ENCODE peak calls at places on chromosomes 7 and 10, in eight cellular contexts. F is astrocyte of the spinal cord; E is hepatocyte; T is psoas muscle; S is choroid plexus epithelial cell; Y is fibroblast of villous mesenchyme; X is fibroblast of pulmonary artery; U is CD8-positive, alpha-beta T cell. R is an unnamed sample.

GRCh38 chr10:32938554-32939061 is 19.4 kb downstream of the ITGB1 start:
- DNase-seq in E (peak; percentile 51), F (no peak), T (no peak), S (no peak), X (no peak), Y (peak; percentile 38), U (no peak), R (no peak)

GRCh38 chr7:140605337-140605736 is 35.3 kb downstream of the DENND2A start:
- DNase-seq in S (peak; percentile 71), T (no peak), X (no peak), E (no peak), Y (no peak), F (peak; percentile 43), U (no peak), R (peak; percentile 81)

GRCh38 chr10:47164126-47164799 is 135.7 kb upstream of the GDF10 start:
- DNase-seq in S (peak; percentile 93), T (no peak), F (peak; percentile 86), X (peak; percentile 69), Y (peak; percentile 37), U (no peak), E (no peak), R (peak; percentile 34)

GRCh38 chr10:100965820-100966219 is 3.5 kb upstream of the SEMA4G start:
- DNase-seq in S (no peak), X (no peak), U (no peak), Y (no peak), T (no peak), E (no peak), F (no peak), R (no peak)

GRCh38 chr7:41874206-41874770 is 171.4 kb upstream of the INHBA start:
- DNase-seq in U (no peak), F (no peak), X (no peak), E (no peak), Y (no peak), T (no peak), S (no peak), R (peak; percentile 31)

GRCh38 chr7:67484244-67484751 is 487.7 kb downstream of the TYW1 start:
- DNase-seq in Y (peak; percentile 55), E (peak; percentile 87), X (peak; percentile 72), U (no peak), F (peak; percentile 53), T (peak; percentile 19), S (peak; percentile 77), R (peak; percentile 68)

GRCh38 chr7:156783864-156784263 is 109.1 kb downstream of the LMBR1 start:
- DNase-seq in Y (no peak), E (no peak), T (no peak), X (peak; percentile 11), S (peak; percentile 29), U (no peak), F (peak; percentile 15), R (no peak)

GRCh38 chr10:30055094-30055701 is 4.2 kb downstream of the JCAD start:
- DNase-seq in X (peak; percentile 36), T (no peak), Y (peak; percentile 36), E (no peak), S (peak; percentile 41), U (no peak), F (no peak), R (peak; percentile 56)

GRCh38 chr7:156747718-156748117 is 107.1 kb downstream of the RNF32 start:
- DNase-seq in Y (no peak), T (no peak), E (no peak), S (no peak), F (no peak), U (no peak), X (no peak), R (no peak)

GRCh38 chr10:23001901-23002516 is 74.2 kb downstream of the ARMC3 start:
- DNase-seq in E (no peak), X (no peak), S (no peak), U (no peak), Y (no peak), F (no peak), T (no peak), R (no peak)

GRCh38 chr7:139914306-139914747 is 85.3 kb downstream of the TBXAS1 start:
- DNase-seq in Y (peak; percentile 63), F (peak; percentile 61), U (no peak), T (no peak), X (peak; percentile 76), E (no peak), S (peak; percentile 56), R (peak; percentile 79)

GRCh38 chr10:49322371-49323170 is 23.6 kb downstream of the C10orf71 start:
- DNase-seq in S (no peak), U (no peak), F (no peak), T (no peak), E (no peak), X (no peak), Y (no peak), R (no peak)

GRCh38 chr7:2203551-2204300 is 29.0 kb downstream of the MAD1L1 start:
- DNase-seq in T (no peak), E (peak; percentile 43), Y (peak; percentile 84), S (peak; percentile 24), X (peak; percentile 29), F (no peak), U (no peak), R (no peak)

GRCh38 chr10:74450623-74451022 is 299.6 kb downstream of the ADK start:
- DNase-seq in U (no peak), S (no peak), Y (no peak), X (no peak), T (no peak), E (no peak), F (no peak), R (no peak)

GRCh38 chr7:77752016-77752415 is 46.2 kb downstream of the TMEM60 start:
- DNase-seq in X (no peak), Y (peak; percentile 44), T (no peak), S (no peak), E (no peak), F (no peak), U (no peak), R (no peak)

GRCh38 chr10:107264742-107265141 is 100.2 kb upstream of the SORCS1 start:
- DNase-seq in T (no peak), U (no peak), S (no peak), F (no peak), E (no peak), Y (no peak), X (no peak), R (no peak)

GRCh38 chr10:45551387-45551786 is 121.2 kb downstream of the ZFAND4 start:
- DNase-seq in Y (no peak), U (no peak), X (no peak), T (no peak), S (no peak), F (no peak), E (no peak), R (no peak)

GRCh38 chr7:104098890-104099289 is 108.9 kb downstream of the ORC5 start:
- DNase-seq in E (no peak), F (no peak), U (no peak), T (no peak), X (no peak), S (no peak), Y (no peak), R (no peak)

GRCh38 chr7:104093127-104093526 is 103.7 kb upstream of the RELN start:
- DNase-seq in X (no peak), T (no peak), F (no peak), Y (no peak), U (no peak), S (no peak), E (no peak), R (no peak)

DNA sequence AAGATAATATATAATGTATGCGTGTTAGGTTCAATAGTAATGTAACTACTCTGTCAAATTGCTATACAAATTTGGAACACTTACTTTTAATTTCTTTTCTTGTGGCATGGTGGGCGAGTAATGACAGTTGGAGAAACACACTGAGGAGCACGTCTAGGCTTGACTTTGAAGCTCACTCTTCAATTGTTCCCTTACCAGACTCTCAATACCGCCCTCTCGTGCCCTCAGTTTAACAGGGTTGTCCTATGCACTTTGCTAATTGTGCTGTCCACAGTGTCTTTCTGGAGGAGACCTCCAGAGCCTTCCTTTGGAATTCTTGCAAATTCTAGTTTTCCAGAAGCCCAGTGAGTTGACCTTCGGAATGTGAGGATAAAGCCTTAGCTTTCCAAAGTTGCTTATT is 107.2 kb upstream of the RELN start:
- DNase-seq in U (no peak), E (peak; percentile 30), X (peak; percentile 24), T (no peak), Y (peak; percentile 7), F (no peak), S (peak; percentile 24), R (peak; percentile 20)
- TF ChIP-seq CTCF in U (no peak), E (no peak), X (peak; percentile 18), T (no peak), Y (peak; percentile 35), F (peak; percentile 22), S (peak; percentile 40), R (peak; percentile 19)

DNA sequence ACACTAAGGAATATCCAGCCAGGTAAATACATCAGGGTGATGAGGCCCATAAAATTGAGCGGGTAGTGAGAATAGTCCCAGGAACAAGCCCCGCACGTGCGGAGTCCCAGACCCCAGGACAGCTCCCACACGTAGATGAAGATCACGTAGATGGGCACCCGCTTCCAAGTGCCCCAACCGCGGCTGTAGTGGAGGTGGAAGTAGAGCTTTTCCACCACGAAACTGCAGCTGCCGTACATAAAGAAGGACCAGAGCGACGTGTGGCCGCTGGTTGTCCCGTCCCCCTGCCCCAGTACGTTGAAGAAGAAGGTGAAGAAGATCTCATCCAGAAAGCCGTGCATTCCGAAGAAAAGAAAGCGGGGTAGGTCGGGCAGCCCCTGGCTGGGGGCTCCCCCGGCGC is 948 bp downstream of the TMEM229A start:
- DNase-seq in Y (no peak), T (no peak), F (no peak), E (no peak), X (no peak), S (no peak), U (no peak), R (no peak)
- H3K4me3 ChIP-seq in Y (no peak overlapping the region), T (peak overlapping the region; percentile 68), F (no peak overlapping the region), E (peak overlapping the region; percentile 57), X (peak overlapping the region; percentile 56), S (no peak overlapping the region), U (no peak overlapping the region), R (no peak overlapping the region)

GRCh38 chr10:63595072-63595471 is 73.9 kb downstream of the REEP3 start:
- DNase-seq in F (no peak), T (no peak), U (no peak), E (no peak), Y (no peak), X (peak; percentile 19), S (no peak), R (peak; percentile 52)
- TF ChIP-seq CTCF in F (no peak), T (peak; percentile 16), U (no peak), E (no peak), Y (no peak), X (no peak), S (no peak), R (no peak)

DNA sequence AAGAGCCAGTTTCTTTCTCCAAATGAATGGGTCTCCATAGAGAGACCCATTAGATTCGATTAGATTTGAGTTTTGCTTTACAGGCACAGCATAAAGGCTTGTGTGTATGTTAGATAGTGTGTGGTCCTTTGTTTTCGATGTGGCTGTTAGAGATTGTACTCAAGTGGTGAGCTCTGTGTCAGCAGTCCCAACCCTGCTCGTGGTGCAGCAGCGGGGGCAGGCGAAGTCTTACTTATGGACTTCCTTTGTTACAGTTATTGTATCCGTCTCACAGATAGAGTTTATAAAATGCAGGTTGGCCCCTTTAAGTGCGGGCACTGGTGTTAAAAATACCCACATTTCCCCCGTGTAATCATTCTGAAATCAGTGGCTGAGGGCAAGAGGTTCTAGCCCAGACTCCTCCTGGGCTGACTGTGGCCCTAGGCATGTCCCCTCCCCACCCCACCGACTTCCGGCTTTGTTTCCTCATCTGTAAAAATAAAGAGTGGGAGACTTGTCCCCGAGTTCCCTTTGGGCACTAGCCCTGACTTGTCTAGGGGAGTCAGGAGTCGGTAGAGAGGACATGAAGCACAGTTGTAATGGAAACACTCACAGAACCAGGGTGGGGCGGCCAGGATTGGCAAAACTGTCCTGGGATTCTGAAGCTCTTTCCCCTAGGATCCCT is 28.6 kb downstream of the MTURN start:
- DNase-seq in F (no peak), S (peak; percentile 5), T (no peak), E (no peak), U (peak; percentile 34), Y (no peak), X (no peak), R (no peak)
- H3K4me3 ChIP-seq in F (no peak overlapping the region), S (no peak overlapping the region), T (no peak overlapping the region), E (no peak overlapping the region), U (no peak overlapping the region), Y (no peak overlapping the region), X (no peak overlapping the region), R (no peak overlapping the region)

R was measured in fibroblast of mammary gland.